ENCODE peak calls at places on chromosomes 13 and 19, in eight cellular contexts. C, R, S, U, T, Z, W and K are unnamed samples.

GRCh38 chr19:39194832-39195542 is 1.8 kb upstream of the NCCRP1 start:
- DNase-seq in T (no peak), S (no peak), C (no peak), Z (no peak), R (peak), W (no peak), U (no peak), K (no peak)

GRCh38 chr19:32164384-32164992 is 180.9 kb upstream of the ZNF507 start:
- DNase-seq in S (no peak), R (no peak), C (no peak), U (no peak), W (no peak), T (no peak), Z (no peak), K (no peak)

GRCh38 chr13:48531416-48532145 is 1.3 kb downstream of the RCBTB2 start:
- DNase-seq in C (peak), R (no peak), T (no peak), Z (no peak), W (no peak), S (no peak), U (no peak), K (no peak)

GRCh38 chr19:47284324-47284899 is 9.7 kb downstream of the INAFM1 start:
- DNase-seq in U (no peak), C (peak), R (peak), T (no peak), S (no peak), Z (no peak), W (no peak), K (no peak)

GRCh38 chr19:47258895-47259555 is 2.7 kb downstream of the CCDC9 start:
- DNase-seq in W (no peak), T (no peak), U (no peak), Z (no peak), R (no peak), S (no peak), C (no peak), K (no peak)

GRCh38 chr19:3620145-3620816 is 6.3 kb downstream of the CACTIN start:
- DNase-seq in T (no peak), C (no peak), S (no peak), U (no peak), W (no peak), Z (no peak), R (no peak), K (no peak)

GRCh38 chr19:4015705-4016402 is 8.3 kb downstream of the PIAS4 start:
- DNase-seq in Z (no peak), U (no peak), R (no peak), T (no peak), W (peak), S (no peak), C (no peak), K (no peak)

GRCh38 chr13:112708560-112709240 is 18.9 kb downstream of the ATP11A start:
- DNase-seq in W (peak), Z (no peak), C (no peak), S (peak), R (no peak), U (no peak), T (no peak), K (no peak)

GRCh38 chr13:30112602-30113435 is 194.5 kb downstream of the KATNAL1 start:
- DNase-seq in C (peak), U (peak), Z (peak), R (peak), W (peak), S (peak), T (peak), K (peak)

GRCh38 chr19:8209965-8210659 is 942 bp downstream of the CERS4 start:
- DNase-seq in U (no peak), Z (no peak), W (no peak), T (no peak), C (no peak), S (no peak), R (no peak), K (peak)

GRCh38 chr13:18949489-18949761 is 232.2 kb downstream of the TUBA3C start:
- DNase-seq in U (no peak), S (no peak), W (no peak), C (no peak), R (no peak), Z (no peak), T (no peak), K (no peak)

GRCh38 chr13:21242236-21242635 is 65.8 kb downstream of the MRPL57 start:
- DNase-seq in U (no peak), S (peak), W (no peak), R (peak), C (no peak), T (no peak), Z (no peak), K (peak)

GRCh38 chr19:31725051-31725450 is 375.8 kb upstream of the TSHZ3 start:
- DNase-seq in C (no peak), S (no peak), T (no peak), Z (no peak), U (no peak), W (no peak), R (peak), K (no peak)

GRCh38 chr19:1746401-1747284 is 6.7 kb upstream of the ONECUT3 start:
- DNase-seq in Z (no peak), S (no peak), W (no peak), T (no peak), C (no peak), U (no peak), R (no peak), K (peak)

GRCh38 chr13:43273362-43273761 is 250.0 kb downstream of the DNAJC15 start:
- DNase-seq in C (no peak), T (no peak), R (no peak), S (no peak), W (no peak), U (no peak), Z (no peak), K (no peak)

GRCh38 chr19:5147074-5147970 is 178.4 kb downstream of the KDM4B start:
- DNase-seq in S (no peak), C (no peak), R (no peak), Z (no peak), W (peak), T (no peak), U (no peak), K (peak)

GRCh38 chr13:50678464-50679162 is 164.9 kb downstream of the DLEU7 start:
- DNase-seq in T (no peak), Z (peak), W (no peak), R (no peak), C (no peak), U (peak), S (no peak), K (no peak)

GRCh38 chr19:7852851-7853759 is 21.1 kb downstream of the PRR36 start:
- DNase-seq in Z (no peak), W (peak), C (peak), T (peak), R (peak), S (peak), U (no peak), K (peak)

GRCh38 chr19:39316627-39317321 is 3.9 kb downstream of the LRFN1 start:
- DNase-seq in R (no peak), Z (no peak), T (no peak), U (no peak), C (no peak), S (no peak), W (no peak), K (no peak)

GRCh38 chr19:1823020-1823419 is 10.9 kb upstream of the ATP8B3 start:
- DNase-seq in T (no peak), Z (no peak), S (no peak), U (no peak), C (no peak), W (no peak), R (no peak), K (no peak)

GRCh38 chr13:109271991-109272454 is 514.4 kb downstream of the IRS2 start:
- DNase-seq in U (no peak), Z (no peak), W (no peak), R (no peak), T (no peak), S (no peak), C (no peak), K (no peak)

GRCh38 chr19:39310558-39311311 is 9.9 kb downstream of the LRFN1 start:
- DNase-seq in U (no peak), Z (no peak), C (no peak), T (no peak), S (peak), W (no peak), R (peak), K (peak)

GRCh38 chr13:110116072-110116487 is 190.9 kb downstream of the COL4A1 start:
- DNase-seq in C (peak), R (peak), T (peak), U (no peak), W (no peak), S (peak), Z (no peak), K (peak)

GRCh38 chr13:48266967-48267639 is 34.1 kb downstream of the ITM2B start:
- DNase-seq in U (no peak), T (no peak), Z (no peak), S (no peak), W (no peak), C (no peak), R (no peak), K (no peak)

GRCh38 chr19:46298477-46299003 is 1.7 kb downstream of the HIF3A start:
- DNase-seq in C (no peak), Z (no peak), S (no peak), W (no peak), U (no peak), T (no peak), R (no peak), K (no peak)

GRCh38 chr19:12792853-12793289 is 1.6 kb downstream of the JUNB start:
- DNase-seq in C (no peak), W (no peak), U (no peak), R (no peak), T (no peak), S (no peak), Z (no peak), K (no peak)
- TF ChIP-seq CTCF in C (no peak), W (no peak), U (no peak), R (no peak), T (no peak), S (no peak), Z (no peak), K (no peak)

GRCh38 chr13:93183302-93183701 is 43.3 kb upstream of the GPC6 start:
- DNase-seq in U (no peak), S (peak), R (no peak), Z (no peak), T (no peak), W (no peak), C (no peak), K (no peak)
- TF ChIP-seq CTCF in U (no peak), S (no peak), R (no peak), Z (no peak), T (no peak), W (no peak), C (no peak), K (no peak)

GRCh38 chr19:14097532-14098151 is 7.1 kb upstream of the SAMD1 start:
- DNase-seq in W (no peak), S (peak), T (no peak), R (no peak), C (no peak), U (no peak), Z (no peak), K (no peak)
- TF ChIP-seq CTCF in W (no peak), S (peak), T (peak), R (peak), C (no peak), U (no peak), Z (peak), K (no peak)

DNA sequence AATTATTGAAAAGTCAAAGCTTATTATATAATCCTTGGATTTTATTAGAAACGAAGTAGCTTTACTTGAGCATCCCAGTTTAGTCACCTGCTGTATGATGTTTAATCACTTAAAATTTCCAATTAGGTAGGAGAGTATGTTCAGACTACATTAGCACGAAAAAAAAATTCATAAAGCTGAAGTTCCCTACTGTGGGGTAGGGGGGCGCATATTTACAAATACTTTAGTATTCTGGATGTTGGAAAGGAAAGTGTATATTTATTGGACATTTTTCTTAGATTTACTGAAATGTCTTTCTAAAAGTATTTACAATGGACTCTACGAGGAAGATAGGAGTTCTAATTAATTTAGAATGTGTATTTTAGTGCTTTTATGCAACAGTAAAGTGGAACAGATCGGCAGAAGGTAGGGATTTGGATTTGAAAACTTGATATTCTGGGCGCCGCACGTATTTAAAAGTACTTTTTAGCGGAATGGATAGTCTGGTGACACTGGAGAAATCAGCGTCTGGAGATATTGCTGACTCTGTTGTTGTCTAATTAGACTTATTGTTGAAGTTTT is 1.9 kb downstream of the CDK8 start:
- DNase-seq in T (no peak), R (peak), C (no peak), Z (no peak), W (no peak), U (no peak), S (no peak), K (no peak)
- TF ChIP-seq CTCF in T (no peak), R (peak), C (peak), Z (peak), W (no peak), U (no peak), S (no peak), K (peak)

DNA sequence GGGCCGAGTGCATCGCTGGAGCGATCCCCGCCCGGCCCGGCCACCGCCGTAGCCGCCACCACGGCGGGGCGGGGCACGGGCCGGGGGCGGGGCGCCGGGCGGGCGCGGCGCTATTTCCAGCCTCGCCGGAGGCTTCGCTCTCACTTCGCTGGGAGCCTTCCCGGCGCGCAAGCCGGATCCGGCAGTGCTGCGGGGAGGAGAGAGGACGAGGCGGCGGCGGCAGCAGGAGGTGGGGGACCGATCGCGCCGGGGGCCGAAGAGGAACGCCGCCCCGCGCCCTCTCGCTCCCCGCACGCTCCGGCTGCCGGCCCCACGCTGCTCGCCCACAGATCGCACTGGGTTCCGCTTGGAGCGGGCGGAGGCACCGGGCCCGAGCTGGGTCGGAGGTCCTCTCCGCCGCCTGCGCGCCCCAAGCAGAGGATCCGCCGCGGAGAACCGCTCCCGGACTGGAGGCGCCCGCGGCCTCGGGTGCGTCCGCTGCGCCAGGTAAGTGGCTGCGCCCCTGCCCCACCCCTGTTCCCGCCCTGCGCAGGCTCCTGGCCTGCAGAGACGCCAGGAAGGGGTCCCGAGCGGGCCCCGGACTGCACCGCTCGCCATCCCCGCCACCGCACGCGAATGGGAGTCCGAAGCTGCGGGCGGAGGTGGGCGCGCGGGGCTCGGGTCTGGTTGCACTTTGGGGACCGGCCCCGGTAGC is at the start of gene CHST8:
- DNase-seq in Z (no peak), W (peak), T (peak), R (peak), U (no peak), C (peak), S (peak), K (peak)
- TF ChIP-seq CTCF in Z (no peak), W (no peak), T (no peak), R (no peak), U (no peak), C (no peak), S (no peak), K (no peak)

GRCh38 chr13:94548382-94549240 is 47.3 kb downstream of the TGDS start:
- DNase-seq in R (peak), S (peak), T (no peak), U (no peak), W (peak), Z (peak), C (peak), K (peak)
- TF ChIP-seq CTCF in R (peak), S (no peak), T (no peak), U (peak), W (no peak), Z (no peak), C (no peak), K (no peak)

GRCh38 chr13:61954092-61954491 is 538.4 kb upstream of the PCDH20 start:
- DNase-seq in U (no peak), Z (no peak), C (no peak), S (no peak), R (peak), T (no peak), W (no peak), K (no peak)
- TF ChIP-seq CTCF in U (no peak), Z (no peak), C (no peak), S (no peak), R (peak), T (peak), W (no peak), K (no peak)

GRCh38 chr19:49817964-49818690 is at the start of gene MED25:
- DNase-seq in U (no peak), T (peak), S (peak), R (peak), C (peak), W (peak), Z (peak), K (peak)
- TF ChIP-seq CTCF in U (peak), T (peak), S (no peak), R (no peak), C (no peak), W (no peak), Z (no peak), K (peak)

GRCh38 chr13:38685974-38686571 is 804 bp upstream of the FREM2 start:
- DNase-seq in T (no peak), W (no peak), S (peak), Z (no peak), R (peak), U (no peak), C (peak), K (no peak)
- TF ChIP-seq CTCF in T (peak), W (no peak), S (no peak), Z (no peak), R (peak), U (no peak), C (no peak), K (peak)